ENCODE peak calls at places on chromosome 17, in five cellular contexts. One of them, this sample, is unnamed.

GRCh38 chr17:336110-337021 is 16.2 kb downstream of the RPH3AL start:
- DNase-seq in lung microvascular endothelial cell: peak
- DNase-seq in activated CD8-positive, alpha-beta T cell treated with anti-CD3 and anti-CD28 coated beads, Interleukin-2, amount 10 ng/mL, durations not matched to agents 7 days and 5 days: no peak
- DNase-seq in heart left ventricle: peak
- DNase-seq in NCI-H1092: no peak
- DNase-seq in this sample: peak

GRCh38 chr17:50511058-50511457 is 2.8 kb downstream of the MYCBPAP start:
- DNase-seq in lung microvascular endothelial cell: no peak
- DNase-seq in activated CD8-positive, alpha-beta T cell treated with anti-CD3 and anti-CD28 coated beads, Interleukin-2, amount 10 ng/mL, durations not matched to agents 7 days and 5 days: peak
- DNase-seq in heart left ventricle: no peak
- DNase-seq in NCI-H1092: no peak
- DNase-seq in this sample: no peak

GRCh38 chr17:77728022-77728671 is 230.4 kb upstream of the TNRC6C start:
- DNase-seq in lung microvascular endothelial cell: peak
- DNase-seq in activated CD8-positive, alpha-beta T cell treated with anti-CD3 and anti-CD28 coated beads, Interleukin-2, amount 10 ng/mL, durations not matched to agents 7 days and 5 days: peak
- DNase-seq in heart left ventricle: peak
- DNase-seq in NCI-H1092: peak
- DNase-seq in this sample: peak

GRCh38 chr17:64648234-64648633 is 13.9 kb downstream of the SMURF2 start:
- DNase-seq in lung microvascular endothelial cell: no peak
- DNase-seq in activated CD8-positive, alpha-beta T cell treated with anti-CD3 and anti-CD28 coated beads, Interleukin-2, amount 10 ng/mL, durations not matched to agents 7 days and 5 days: no peak
- DNase-seq in heart left ventricle: no peak
- DNase-seq in NCI-H1092: no peak
- DNase-seq in this sample: no peak

GRCh38 chr17:51229889-51230288 is 30.0 kb downstream of the MBTD1 start:
- DNase-seq in lung microvascular endothelial cell: no peak
- DNase-seq in activated CD8-positive, alpha-beta T cell treated with anti-CD3 and anti-CD28 coated beads, Interleukin-2, amount 10 ng/mL, durations not matched to agents 7 days and 5 days: no peak
- DNase-seq in heart left ventricle: no peak
- DNase-seq in NCI-H1092: no peak
- DNase-seq in this sample: no peak

GRCh38 chr17:49359990-49360795 is 1.9 kb downstream of the ZNF652 start:
- DNase-seq in lung microvascular endothelial cell: peak
- DNase-seq in activated CD8-positive, alpha-beta T cell treated with anti-CD3 and anti-CD28 coated beads, Interleukin-2, amount 10 ng/mL, durations not matched to agents 7 days and 5 days: no peak
- DNase-seq in heart left ventricle: no peak
- DNase-seq in NCI-H1092: no peak
- DNase-seq in this sample: no peak

GRCh38 chr17:75849724-75850123 is 5.4 kb downstream of the WBP2 start:
- DNase-seq in lung microvascular endothelial cell: peak
- DNase-seq in activated CD8-positive, alpha-beta T cell treated with anti-CD3 and anti-CD28 coated beads, Interleukin-2, amount 10 ng/mL, durations not matched to agents 7 days and 5 days: no peak
- DNase-seq in heart left ventricle: no peak
- DNase-seq in NCI-H1092: no peak
- DNase-seq in this sample: no peak

GRCh38 chr17:76585649-76586593 is at the start of gene ST6GALNAC2:
- DNase-seq in lung microvascular endothelial cell: peak
- DNase-seq in activated CD8-positive, alpha-beta T cell treated with anti-CD3 and anti-CD28 coated beads, Interleukin-2, amount 10 ng/mL, durations not matched to agents 7 days and 5 days: peak
- DNase-seq in heart left ventricle: peak
- DNase-seq in NCI-H1092: peak
- DNase-seq in this sample: peak

GRCh38 chr17:40307001-40307690 is 1.8 kb upstream of the RARA start:
- DNase-seq in lung microvascular endothelial cell: no peak
- DNase-seq in activated CD8-positive, alpha-beta T cell treated with anti-CD3 and anti-CD28 coated beads, Interleukin-2, amount 10 ng/mL, durations not matched to agents 7 days and 5 days: peak
- DNase-seq in heart left ventricle: no peak
- DNase-seq in NCI-H1092: peak
- DNase-seq in this sample: no peak

GRCh38 chr17:80414508-80414802 is 512 bp upstream of the ENDOV start:
- DNase-seq in lung microvascular endothelial cell: peak
- DNase-seq in activated CD8-positive, alpha-beta T cell treated with anti-CD3 and anti-CD28 coated beads, Interleukin-2, amount 10 ng/mL, durations not matched to agents 7 days and 5 days: peak
- DNase-seq in heart left ventricle: no peak
- DNase-seq in NCI-H1092: no peak
- DNase-seq in this sample: no peak

GRCh38 chr17:17737938-17738894 is 57.0 kb downstream of the RAI1 start:
- DNase-seq in lung microvascular endothelial cell: no peak
- DNase-seq in activated CD8-positive, alpha-beta T cell treated with anti-CD3 and anti-CD28 coated beads, Interleukin-2, amount 10 ng/mL, durations not matched to agents 7 days and 5 days: no peak
- DNase-seq in heart left ventricle: no peak
- DNase-seq in NCI-H1092: no peak
- DNase-seq in this sample: no peak

GRCh38 chr17:52744179-52744578 is 585.7 kb upstream of the CA10 start:
- DNase-seq in lung microvascular endothelial cell: no peak
- DNase-seq in activated CD8-positive, alpha-beta T cell treated with anti-CD3 and anti-CD28 coated beads, Interleukin-2, amount 10 ng/mL, durations not matched to agents 7 days and 5 days: no peak
- DNase-seq in heart left ventricle: no peak
- DNase-seq in NCI-H1092: no peak
- DNase-seq in this sample: no peak

GRCh38 chr17:31558748-31559646 is 167.5 kb downstream of the RAB11FIP4 start:
- DNase-seq in lung microvascular endothelial cell: peak
- DNase-seq in activated CD8-positive, alpha-beta T cell treated with anti-CD3 and anti-CD28 coated beads, Interleukin-2, amount 10 ng/mL, durations not matched to agents 7 days and 5 days: peak
- DNase-seq in heart left ventricle: peak
- DNase-seq in NCI-H1092: peak
- DNase-seq in this sample: peak

GRCh38 chr17:76735006-76735405 is 2.1 kb downstream of the SRSF2 start:
- DNase-seq in lung microvascular endothelial cell: peak
- DNase-seq in activated CD8-positive, alpha-beta T cell treated with anti-CD3 and anti-CD28 coated beads, Interleukin-2, amount 10 ng/mL, durations not matched to agents 7 days and 5 days: no peak
- DNase-seq in heart left ventricle: no peak
- DNase-seq in NCI-H1092: no peak
- DNase-seq in this sample: no peak

GRCh38 chr17:48486557-48486956 is 44.3 kb downstream of the HOXB1 start:
- DNase-seq in lung microvascular endothelial cell: no peak
- DNase-seq in activated CD8-positive, alpha-beta T cell treated with anti-CD3 and anti-CD28 coated beads, Interleukin-2, amount 10 ng/mL, durations not matched to agents 7 days and 5 days: no peak
- DNase-seq in heart left ventricle: no peak
- DNase-seq in NCI-H1092: no peak
- DNase-seq in this sample: no peak

This sample was measured in heart right ventricle.